ENCODE peak calls at places on chromosomes 1 and 21, in four cellular contexts. One of them, this sample, is unnamed.

GRCh38 chr1:222266223-222267215 is 281.4 kb downstream of the HHIPL2 start:
- DNase-seq in mesenchymal stem cell: peak; percentile 13
- DNase-seq in neuronal stem cell: no peak
- DNase-seq in H9: peak; percentile 45
- DNase-seq in this sample: no peak

GRCh38 chr21:36079010-36079649 is 9.3 kb downstream of the CBR1 start:
- DNase-seq in mesenchymal stem cell: no peak
- DNase-seq in neuronal stem cell: no peak
- DNase-seq in H9: no peak
- DNase-seq in this sample: no peak

GRCh38 chr1:89288051-89288340 is 15.3 kb upstream of the GBP5 start:
- DNase-seq in mesenchymal stem cell: no peak
- DNase-seq in neuronal stem cell: no peak
- DNase-seq in H9: no peak
- DNase-seq in this sample: no peak

GRCh38 chr1:160658162-160658955 is 11.5 kb upstream of the SLAMF1 start:
- DNase-seq in mesenchymal stem cell: no peak
- DNase-seq in neuronal stem cell: no peak
- DNase-seq in H9: no peak
- DNase-seq in this sample: no peak

GRCh38 chr1:178048426-178048825 is 45.5 kb upstream of the RASAL2 start:
- DNase-seq in mesenchymal stem cell: no peak
- DNase-seq in neuronal stem cell: no peak
- DNase-seq in H9: no peak
- DNase-seq in this sample: peak; percentile 16

GRCh38 chr21:41008971-41009370 is 159.0 kb upstream of the BACE2 start:
- DNase-seq in mesenchymal stem cell: no peak
- DNase-seq in neuronal stem cell: no peak
- DNase-seq in H9: no peak
- DNase-seq in this sample: no peak

GRCh38 chr1:58395355-58395754 is 151.2 kb downstream of the OMA1 start:
- DNase-seq in mesenchymal stem cell: peak; percentile 85
- DNase-seq in neuronal stem cell: no peak
- DNase-seq in H9: peak; percentile 36
- DNase-seq in this sample: peak; percentile 91

GRCh38 chr1:228364068-228364705 is 42.4 kb downstream of the TRIM11 start:
- DNase-seq in mesenchymal stem cell: no peak
- DNase-seq in neuronal stem cell: no peak
- DNase-seq in H9: no peak
- DNase-seq in this sample: no peak

GRCh38 chr1:44489481-44489880 is 84.4 kb downstream of the RNF220 start:
- DNase-seq in mesenchymal stem cell: peak; percentile 9
- DNase-seq in neuronal stem cell: peak; percentile 31
- DNase-seq in H9: no peak
- DNase-seq in this sample: peak; percentile 42

GRCh38 chr1:162200096-162200847 is 130.8 kb downstream of the NOS1AP start:
- DNase-seq in mesenchymal stem cell: no peak
- DNase-seq in neuronal stem cell: no peak
- DNase-seq in H9: no peak
- DNase-seq in this sample: no peak

GRCh38 chr1:75233302-75233929 is 99.2 kb downstream of the LHX8 start:
- DNase-seq in mesenchymal stem cell: peak; percentile 37
- DNase-seq in neuronal stem cell: peak; percentile 38
- DNase-seq in H9: no peak
- DNase-seq in this sample: peak; percentile 2

GRCh38 chr21:21801921-21802320 is 803.7 kb downstream of the NCAM2 start:
- DNase-seq in mesenchymal stem cell: no peak
- DNase-seq in neuronal stem cell: no peak
- DNase-seq in H9: no peak
- DNase-seq in this sample: no peak

GRCh38 chr21:38177919-38178652 is 78.7 kb upstream of the KCNJ15 start:
- DNase-seq in mesenchymal stem cell: no peak
- DNase-seq in neuronal stem cell: no peak
- DNase-seq in H9: no peak
- DNase-seq in this sample: no peak

GRCh38 chr21:34977333-34977732 is 71.8 kb downstream of the RUNX1 start:
- DNase-seq in mesenchymal stem cell: no peak
- DNase-seq in neuronal stem cell: no peak
- DNase-seq in H9: no peak
- DNase-seq in this sample: no peak

GRCh38 chr1:37514350-37515184 is at the start of gene MEAF6:
- DNase-seq in mesenchymal stem cell: peak; percentile 80
- DNase-seq in neuronal stem cell: peak; percentile 87
- DNase-seq in H9: peak; percentile 89
- DNase-seq in this sample: peak; percentile 77

GRCh38 chr1:22452401-22452963 is 831 bp downstream of the ZBTB40 start:
- DNase-seq in mesenchymal stem cell: no peak
- DNase-seq in neuronal stem cell: no peak
- DNase-seq in H9: no peak
- DNase-seq in this sample: peak; percentile 38

GRCh38 chr1:119012383-119012782 is 24.2 kb upstream of the TBX15 start:
- DNase-seq in mesenchymal stem cell: no peak
- DNase-seq in neuronal stem cell: no peak
- DNase-seq in H9: no peak
- DNase-seq in this sample: no peak

GRCh38 chr1:68544651-68545050 is 47.8 kb upstream of the DEPDC1 start:
- DNase-seq in mesenchymal stem cell: no peak
- DNase-seq in neuronal stem cell: no peak
- DNase-seq in H9: no peak
- DNase-seq in this sample: no peak

GRCh38 chr21:33434770-33435360 is 31.7 kb downstream of the IFNGR2 start:
- DNase-seq in mesenchymal stem cell: peak; percentile 93
- DNase-seq in neuronal stem cell: no peak
- DNase-seq in H9: no peak
- DNase-seq in this sample: peak; percentile 96

GRCh38 chr1:78254517-78254916 is 208.8 kb downstream of the GIPC2 start:
- DNase-seq in mesenchymal stem cell: peak; percentile 32
- DNase-seq in neuronal stem cell: no peak
- DNase-seq in H9: no peak
- DNase-seq in this sample: peak; percentile 80

GRCh38 chr21:41768371-41769042 is 1.7 kb upstream of the RIPK4 start:
- DNase-seq in mesenchymal stem cell: peak; percentile 29
- DNase-seq in neuronal stem cell: no peak
- DNase-seq in H9: peak; percentile 79
- DNase-seq in this sample: peak; percentile 85

GRCh38 chr1:44594353-44594752 is 79.9 kb downstream of the TMEM53 start:
- DNase-seq in mesenchymal stem cell: no peak
- DNase-seq in neuronal stem cell: no peak
- DNase-seq in H9: no peak
- DNase-seq in this sample: no peak

GRCh38 chr21:36661511-36662309 is 37.2 kb upstream of the SIM2 start:
- DNase-seq in mesenchymal stem cell: peak; percentile 48
- DNase-seq in neuronal stem cell: no peak
- DNase-seq in H9: peak; percentile 58
- DNase-seq in this sample: peak; percentile 48

GRCh38 chr21:36916718-36917117 is 49.8 kb downstream of the HLCS start:
- DNase-seq in mesenchymal stem cell: no peak
- DNase-seq in neuronal stem cell: no peak
- DNase-seq in H9: no peak
- DNase-seq in this sample: no peak

GRCh38 chr1:29998686-29999085 is 724.7 kb downstream of the MATN1 start:
- DNase-seq in mesenchymal stem cell: no peak
- DNase-seq in neuronal stem cell: no peak
- DNase-seq in H9: no peak
- DNase-seq in this sample: no peak

GRCh38 chr1:12436817-12437599 is 181.0 kb downstream of the DHRS3 start:
- DNase-seq in mesenchymal stem cell: peak; percentile 31
- DNase-seq in neuronal stem cell: no peak
- DNase-seq in H9: no peak
- DNase-seq in this sample: peak; percentile 84

GRCh38 chr1:227372662-227373061 is 54.4 kb upstream of the CDC42BPA start:
- DNase-seq in mesenchymal stem cell: no peak
- DNase-seq in neuronal stem cell: no peak
- DNase-seq in H9: no peak
- DNase-seq in this sample: peak; percentile 72

GRCh38 chr1:41907446-41907845 is 11.3 kb downstream of the HIVEP3 start:
- DNase-seq in mesenchymal stem cell: no peak
- DNase-seq in neuronal stem cell: no peak
- DNase-seq in H9: no peak
- DNase-seq in this sample: no peak

GRCh38 chr1:87325982-87326738 is 2.5 kb upstream of the LMO4 start:
- DNase-seq in mesenchymal stem cell: peak; percentile 54
- DNase-seq in neuronal stem cell: no peak
- DNase-seq in H9: peak; percentile 40
- DNase-seq in this sample: peak; percentile 49

GRCh38 chr1:21931171-21932093 is 5.7 kb downstream of the HSPG2 start:
- DNase-seq in mesenchymal stem cell: peak; percentile 87
- DNase-seq in neuronal stem cell: no peak
- DNase-seq in H9: no peak
- DNase-seq in this sample: peak; percentile 88

GRCh38 chr21:36540700-36541099 is 60.8 kb upstream of the CLDN14 start:
- DNase-seq in mesenchymal stem cell: no peak
- DNase-seq in neuronal stem cell: no peak
- DNase-seq in H9: no peak
- DNase-seq in this sample: no peak

GRCh38 chr1:154755858-154756730 is 114.0 kb downstream of the KCNN3 start:
- DNase-seq in mesenchymal stem cell: peak; percentile 40
- DNase-seq in neuronal stem cell: no peak
- DNase-seq in H9: no peak
- DNase-seq in this sample: peak; percentile 36

GRCh38 chr1:28602536-28603439 is 10.7 kb downstream of the RAB42 start:
- DNase-seq in mesenchymal stem cell: peak; percentile 85
- DNase-seq in neuronal stem cell: peak; percentile 54
- DNase-seq in H9: no peak
- DNase-seq in this sample: peak; percentile 82

GRCh38 chr1:30164693-30165092 is 558.7 kb downstream of the MATN1 start:
- DNase-seq in mesenchymal stem cell: no peak
- DNase-seq in neuronal stem cell: no peak
- DNase-seq in H9: no peak
- DNase-seq in this sample: no peak

GRCh38 chr1:112852276-112852675 is 103.7 kb downstream of the SLC16A1 start:
- DNase-seq in mesenchymal stem cell: no peak
- DNase-seq in neuronal stem cell: no peak
- DNase-seq in H9: no peak
- DNase-seq in this sample: no peak
- H3K27me3 ChIP-seq in mesenchymal stem cell: peaks cover 8% of the 10 kb centered on the region
- H3K27me3 ChIP-seq in neuronal stem cell: peaks cover 2% of the 10 kb centered on the region
- H3K27me3 ChIP-seq in H9: no peaks in the 10 kb centered on the region
- H3K27me3 ChIP-seq in this sample: no peaks in the 10 kb centered on the region

GRCh38 chr1:208562021-208562950 is 318.1 kb upstream of the PLXNA2 start:
- DNase-seq in mesenchymal stem cell: peak; percentile 61
- DNase-seq in neuronal stem cell: no peak
- DNase-seq in H9: no peak
- DNase-seq in this sample: no peak
- H4K91ac ChIP-seq in mesenchymal stem cell: no peak overlapping the region
- H4K91ac ChIP-seq in neuronal stem cell: no peak overlapping the region
- H4K91ac ChIP-seq in H9: no peak overlapping the region
- H4K91ac ChIP-seq in this sample: no peak overlapping the region

DNA sequence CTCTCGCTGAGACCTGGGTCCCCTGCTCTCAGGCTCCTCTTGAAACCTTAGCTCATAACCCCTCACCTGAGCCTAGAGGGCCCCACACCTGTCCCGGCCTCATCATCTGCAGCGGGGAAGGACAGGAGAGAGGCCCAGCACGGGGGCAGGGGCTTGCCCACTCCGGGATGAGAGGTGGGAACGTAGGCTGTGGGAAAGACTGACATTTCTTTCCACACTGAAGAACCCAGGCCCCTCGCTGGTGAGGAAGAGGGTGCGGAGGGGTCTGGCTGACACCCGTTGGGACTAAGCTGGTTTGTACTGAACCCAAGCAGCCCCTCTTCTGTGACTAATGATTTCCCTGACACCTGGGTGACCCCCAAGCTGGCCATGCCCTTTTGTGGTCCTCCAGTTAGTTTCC is 14.0 kb upstream of the NES start:
- DNase-seq in mesenchymal stem cell: no peak
- DNase-seq in neuronal stem cell: no peak
- DNase-seq in H9: no peak
- DNase-seq in this sample: no peak
- H3K27me3 ChIP-seq in mesenchymal stem cell: no peaks in the 10 kb centered on the region
- H3K27me3 ChIP-seq in neuronal stem cell: no peaks in the 10 kb centered on the region
- H3K27me3 ChIP-seq in H9: no peaks in the 10 kb centered on the region
- H3K27me3 ChIP-seq in this sample: peaks cover 3% of the 10 kb centered on the region

DNA sequence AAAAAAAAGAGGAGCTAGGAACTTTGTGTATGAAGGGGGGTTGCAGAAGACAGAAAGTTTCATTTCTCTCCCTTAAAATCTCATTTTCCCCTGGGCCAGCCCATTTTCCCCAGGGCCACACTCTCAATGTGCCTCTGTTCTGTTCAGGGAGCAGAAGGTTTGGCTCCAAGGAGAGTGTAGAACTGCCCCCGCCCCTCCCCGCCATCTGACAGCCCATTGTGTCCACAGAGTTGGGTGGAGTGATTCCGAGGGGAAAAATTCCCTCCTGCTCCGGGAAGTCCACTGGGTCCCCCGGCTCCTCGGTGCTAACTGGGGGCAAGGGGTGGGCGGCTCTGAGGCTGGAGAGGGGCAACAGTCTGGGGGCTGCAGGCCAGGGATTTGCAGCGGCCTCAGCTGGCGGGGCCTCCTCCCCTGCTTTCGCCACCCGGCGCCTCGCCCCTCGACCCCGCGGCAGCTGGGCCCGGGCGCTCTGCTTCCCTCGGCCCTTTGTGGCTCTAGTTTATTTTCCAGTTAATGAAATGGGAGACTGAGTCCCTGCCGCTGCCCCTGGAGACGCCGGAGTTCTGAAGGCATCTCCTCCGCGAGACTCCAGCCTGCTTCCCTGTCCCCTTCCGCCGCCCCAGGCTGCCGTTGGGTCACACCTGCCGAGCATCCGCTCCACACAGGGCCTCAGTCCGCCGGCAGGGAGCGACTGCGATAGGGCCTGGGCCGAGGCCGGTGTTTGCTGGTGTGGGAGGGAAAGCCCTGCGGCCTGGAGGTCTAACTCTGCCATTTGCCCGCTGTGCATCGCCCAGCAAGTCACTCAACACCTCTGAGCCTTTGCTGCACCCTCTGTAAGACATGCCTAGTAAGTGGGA is 14.7 kb upstream of the KIRREL1 start:
- DNase-seq in mesenchymal stem cell: no peak
- DNase-seq in neuronal stem cell: no peak
- DNase-seq in H9: peak; percentile 88
- DNase-seq in this sample: no peak
- H4K91ac ChIP-seq in mesenchymal stem cell: no peak overlapping the region
- H4K91ac ChIP-seq in neuronal stem cell: no peak overlapping the region
- H4K91ac ChIP-seq in H9: no peak overlapping the region
- H4K91ac ChIP-seq in this sample: no peak overlapping the region

GRCh38 chr1:233916706-233917105 is 12.2 kb downstream of the SLC35F3 start:
- DNase-seq in mesenchymal stem cell: no peak
- DNase-seq in neuronal stem cell: no peak
- DNase-seq in H9: no peak
- DNase-seq in this sample: no peak

GRCh38 chr1:233919786-233920185 is 15.3 kb downstream of the SLC35F3 start:
- DNase-seq in mesenchymal stem cell: no peak
- DNase-seq in neuronal stem cell: no peak
- DNase-seq in H9: no peak
- DNase-seq in this sample: no peak
- H3K27me3 ChIP-seq in mesenchymal stem cell: no peaks in the 10 kb centered on the region
- H3K27me3 ChIP-seq in neuronal stem cell: no peaks in the 10 kb centered on the region
- H3K27me3 ChIP-seq in H9: no peaks in the 10 kb centered on the region
- H3K27me3 ChIP-seq in this sample: no peaks in the 10 kb centered on the region

This sample was measured in IMR-90.